ENCODE peak calls at places on chromosomes 6 and 20, in four cellular contexts. F is CD8-positive, alpha-beta T cell; W is choroid plexus epithelial cell; T is heart left ventricle. E is an unnamed sample.

GRCh38 chr20:53646550-53646949 is 52.9 kb upstream of the ZNF217 start:
- DNase-seq in F (no peak), T (no peak), W (no peak), E (no peak)

GRCh38 chr6:115001726-115002436 is 659.1 kb upstream of the HS3ST5 start:
- DNase-seq in T (no peak), F (no peak), W (no peak), E (no peak)

GRCh38 chr6:111614833-111615582 is 9.3 kb upstream of the TRAF3IP2 start:
- DNase-seq in T (no peak), F (no peak), W (no peak), E (peak; percentile 79)

GRCh38 chr6:155183095-155183494 is 80.7 kb upstream of the CLDN20 start:
- DNase-seq in F (no peak), T (no peak), W (no peak), E (no peak)

GRCh38 chr6:99661870-99662269 is 55.2 kb downstream of the PRDM13 start:
- DNase-seq in T (no peak), F (no peak), W (no peak), E (no peak)

GRCh38 chr6:34130870-34131269 is 15.0 kb downstream of the GRM4 start:
- DNase-seq in W (no peak), F (no peak), T (no peak), E (no peak)

GRCh38 chr6:17971128-17972073 is 16.0 kb downstream of the KIF13A start:
- DNase-seq in T (peak; percentile 56), W (peak; percentile 51), F (no peak), E (no peak)

GRCh38 chr6:160226118-160226541 is 32.5 kb downstream of the SLC22A2 start:
- DNase-seq in T (no peak), W (no peak), F (no peak), E (no peak)

GRCh38 chr6:12288844-12289654 is 1.1 kb upstream of the EDN1 start:
- DNase-seq in T (no peak), W (peak; percentile 80), F (peak; percentile 4), E (no peak)

GRCh38 chr6:103167345-103167744 is 1692.4 kb downstream of the HACE1 start:
- DNase-seq in W (no peak), F (no peak), T (no peak), E (no peak)

GRCh38 chr6:52598123-52598823 is 21.4 kb upstream of the TRAM2 start:
- DNase-seq in T (peak; percentile 66), W (peak; percentile 80), F (no peak), E (no peak)

GRCh38 chr20:44689809-44690208 is 25.4 kb upstream of the CCN5 start:
- DNase-seq in T (no peak), W (no peak), F (no peak), E (no peak)

GRCh38 chr6:107977283-107977682 is 19.3 kb upstream of the SEC63 start:
- DNase-seq in F (no peak), W (peak; percentile 66), T (no peak), E (no peak)

GRCh38 chr6:25061289-25061945 is 125.7 kb upstream of the RIPOR2 start:
- DNase-seq in F (no peak), T (peak; percentile 28), W (peak; percentile 58), E (no peak)

GRCh38 chr20:50027611-50028105 is 44.9 kb downstream of the SNAI1 start:
- DNase-seq in F (no peak), T (peak; percentile 93), W (peak; percentile 84), E (peak; percentile 74)

GRCh38 chr6:155066371-155066770 is 71.3 kb downstream of the TIAM2 start:
- DNase-seq in T (no peak), F (no peak), W (peak; percentile 45), E (no peak)

GRCh38 chr6:160667854-160668481 is 3.9 kb upstream of the LPA start:
- DNase-seq in F (no peak), T (no peak), W (peak; percentile 1), E (no peak)

GRCh38 chr20:63295846-63296245 is 2.9 kb downstream of the COL20A1 start:
- DNase-seq in T (no peak), F (no peak), W (no peak), E (no peak)

GRCh38 chr20:48791666-48792071 is 36.1 kb downstream of the PREX1 start:
- DNase-seq in W (peak; percentile 63), F (no peak), T (no peak), E (no peak)

GRCh38 chr20:20426472-20426907 is 58.6 kb downstream of the INSM1 start:
- DNase-seq in F (no peak), T (no peak), W (no peak), E (no peak)

GRCh38 chr20:33731693-33732165 is at the start of gene ZNF341:
- DNase-seq in T (peak; percentile 92), W (no peak), F (peak; percentile 84), E (peak; percentile 89)

GRCh38 chr20:22684072-22684762 is 99.8 kb upstream of the FOXA2 start:
- DNase-seq in F (no peak), T (peak; percentile 66), W (peak; percentile 87), E (no peak)

GRCh38 chr20:33825340-33826269 is 14.5 kb downstream of the CHMP4B start:
- DNase-seq in T (no peak), F (no peak), W (no peak), E (no peak)

GRCh38 chr6:2132416-2132815 is 113.0 kb downstream of the GMDS start:
- DNase-seq in F (no peak), T (no peak), W (no peak), E (no peak)

GRCh38 chr6:157519255-157520116 is 138.5 kb downstream of the ZDHHC14 start:
- DNase-seq in T (no peak), W (no peak), F (no peak), E (no peak)

GRCh38 chr20:8587246-8587645 is 455.2 kb downstream of the PLCB1 start:
- DNase-seq in F (no peak), T (no peak), W (no peak), E (no peak)

GRCh38 chr6:170158296-170159039 is 132.4 kb downstream of the DLL1 start:
- DNase-seq in T (no peak), W (no peak), F (no peak), E (no peak)

GRCh38 chr6:108592371-108593337 is 31.9 kb downstream of the FOXO3 start:
- DNase-seq in F (peak; percentile 38), T (peak; percentile 44), W (peak; percentile 71), E (no peak)

GRCh38 chr20:50434653-50435396 is 75.4 kb upstream of the PTPN1 start:
- DNase-seq in F (no peak), W (peak; percentile 91), T (no peak), E (peak; percentile 8)

GRCh38 chr6:162070639-162071038 is 656.9 kb downstream of the PRKN start:
- DNase-seq in T (peak; percentile 47), W (no peak), F (no peak), E (no peak)

GRCh38 chr6:92779758-92780157 is 639.6 kb downstream of the EPHA7 start:
- DNase-seq in F (no peak), T (peak; percentile 31), W (peak; percentile 80), E (no peak)

GRCh38 chr20:61332016-61332975 is 80.2 kb downstream of the CDH4 start:
- DNase-seq in W (peak; percentile 13), F (no peak), T (peak; percentile 44), E (no peak)

GRCh38 chr20:20212675-20213096 is 155.2 kb upstream of the INSM1 start:
- DNase-seq in W (no peak), F (no peak), T (peak; percentile 59), E (no peak)

GRCh38 chr6:53043626-53044025 is 21.6 kb upstream of the FBXO9 start:
- DNase-seq in F (no peak), W (peak; percentile 48), T (no peak), E (no peak)

DNA sequence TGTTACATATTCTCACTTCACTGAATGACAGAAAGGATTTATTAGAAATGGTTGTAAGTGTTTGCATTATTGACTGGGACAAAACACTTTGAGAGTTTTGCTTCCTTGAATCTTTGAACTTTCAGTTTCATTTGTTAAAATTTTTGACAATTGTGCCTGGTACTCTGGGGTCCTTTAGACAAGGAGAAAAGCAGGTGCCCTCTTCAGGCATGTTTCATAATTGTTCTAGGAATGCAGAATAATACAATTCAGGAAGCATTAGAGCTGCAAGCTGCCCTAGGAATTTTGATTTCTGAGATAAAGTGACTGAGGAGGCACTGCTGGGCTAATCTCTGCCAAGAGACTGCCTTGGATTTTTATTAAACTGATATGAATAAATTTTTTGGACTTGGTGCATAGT is 49.7 kb downstream of the TOP1 start:
- DNase-seq in T (no peak), W (peak; percentile 79), F (no peak), E (peak; percentile 41)
- H3K4me3 ChIP-seq in T (no peak overlapping the region), W (no peak overlapping the region), F (no peak overlapping the region), E (no peak overlapping the region)

GRCh38 chr6:143538374-143538773 is 26.9 kb upstream of the FUCA2 start:
- DNase-seq in F (no peak), W (no peak), T (no peak), E (no peak)

GRCh38 chr6:143535189-143535614 is 23.7 kb upstream of the FUCA2 start:
- DNase-seq in T (no peak), W (no peak), F (no peak), E (no peak)

GRCh38 chr6:143536461-143536865 is 24.9 kb upstream of the FUCA2 start:
- DNase-seq in F (no peak), W (peak; percentile 27), T (peak; percentile 59), E (peak; percentile 67)

GRCh38 chr6:143539106-143539505 is 27.6 kb upstream of the FUCA2 start:
- DNase-seq in W (no peak), F (no peak), T (no peak), E (no peak)

GRCh38 chr6:143536866-143537691 is 25.6 kb upstream of the FUCA2 start:
- DNase-seq in W (peak; percentile 49), F (peak; percentile 45), T (peak; percentile 69), E (peak; percentile 83)
- TF ChIP-seq CTCF in W (peak; percentile 63), F (peak; percentile 53), T (peak; percentile 22), E (peak; percentile 40)

DNA sequence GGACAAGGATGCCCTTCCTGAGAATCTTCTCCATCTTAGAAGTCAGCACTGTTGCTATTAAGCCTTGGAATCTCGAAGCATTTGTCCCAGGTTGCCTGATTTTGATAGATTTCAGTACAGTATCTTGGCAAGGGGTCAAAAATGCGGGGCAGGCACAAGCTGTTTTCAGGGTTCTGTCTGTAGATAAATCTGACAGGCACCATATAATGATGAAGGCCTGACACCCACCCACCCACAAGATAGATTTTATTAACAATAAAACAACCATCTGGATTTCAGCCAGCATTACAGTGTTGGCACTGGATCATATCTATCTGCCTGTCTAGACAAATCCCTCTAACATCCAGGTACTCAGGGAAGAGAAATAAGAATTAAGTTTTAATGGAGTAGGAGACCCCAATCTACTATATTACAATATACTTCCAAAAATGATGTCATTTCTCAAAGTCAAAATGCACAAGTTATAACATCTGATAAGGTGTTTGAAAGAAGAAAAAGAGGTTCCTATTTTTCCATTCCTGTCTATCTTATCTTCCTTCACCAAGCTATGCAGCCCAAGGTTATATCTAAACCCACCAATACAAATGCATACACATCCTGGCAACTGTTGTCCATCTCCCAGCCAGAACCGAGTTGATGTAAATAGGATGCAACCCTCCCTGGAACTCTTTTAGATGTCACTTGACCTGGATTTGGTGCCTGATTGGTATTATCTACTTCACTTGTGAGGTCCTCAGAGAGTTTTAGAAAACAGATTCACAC is 10.7 kb downstream of the NEDD9 start:
- DNase-seq in T (no peak), F (no peak), W (no peak), E (no peak)
- H3K4me3 ChIP-seq in T (no peak overlapping the region), F (no peak overlapping the region), W (no peak overlapping the region), E (no peak overlapping the region)

GRCh38 chr20:34891166-34892062 is 15.0 kb downstream of the ACSS2 start:
- DNase-seq in W (peak; percentile 74), T (no peak), F (no peak), E (no peak)

GRCh38 chr20:34896086-34896551 is 19.7 kb downstream of the ACSS2 start:
- DNase-seq in W (no peak), F (no peak), T (no peak), E (no peak)

GRCh38 chr20:34895465-34895864 is 19.1 kb downstream of the ACSS2 start:
- DNase-seq in T (no peak), W (no peak), F (no peak), E (no peak)

GRCh38 chr20:34892671-34893070 is 16.3 kb downstream of the ACSS2 start:
- DNase-seq in T (no peak), F (no peak), W (no peak), E (no peak)

GRCh38 chr20:34894723-34895122 is 18.3 kb downstream of the ACSS2 start:
- DNase-seq in W (no peak), F (no peak), T (no peak), E (no peak)
- TF ChIP-seq CTCF in W (no peak), F (no peak), T (no peak), E (no peak)

E was measured in mucosa of descending colon.